ENCODE peak calls at places on chromosomes 5 and 9, in nine cellular contexts. A is GM19239, L is hepatocyte, S is WTC11, Y is coronary artery, V is EH, J is Peyer's patch, M is GM13977, W is NCI-H1105. D is an unnamed sample.

GRCh38 chr9:95336281-95336680 is 18.8 kb upstream of the FANCC start:
- DNase-seq in W (no peak), V (no peak), J (peak; percentile 49), A (no peak), S (peak; percentile 59), Y (no peak), L (peak; percentile 22), M (no peak), D (no peak)

GRCh38 chr5:141878186-141878770 is at the start of gene PCDH1:
- DNase-seq in W (no peak), Y (peak; percentile 76), M (no peak), A (no peak), S (peak; percentile 36), J (no peak), V (peak; percentile 45), L (peak; percentile 72), D (no peak)

GRCh38 chr9:133584559-133585476 is 24.4 kb downstream of the FAM163B start:
- DNase-seq in Y (no peak), S (peak; percentile 58), L (peak; percentile 66), W (peak; percentile 89), J (no peak), A (no peak), V (no peak), M (no peak), D (no peak)

GRCh38 chr5:79935992-79936643 is 54.9 kb downstream of the MTX3 start:
- DNase-seq in M (no peak), J (no peak), S (no peak), Y (no peak), A (no peak), W (no peak), V (no peak), L (peak; percentile 19), D (no peak)

GRCh38 chr9:129944501-129945116 is 98.4 kb downstream of the FNBP1 start:
- DNase-seq in J (peak; percentile 70), W (no peak), S (no peak), Y (no peak), A (no peak), M (no peak), V (no peak), L (no peak), D (peak; percentile 74)

GRCh38 chr5:3994635-3995034 is 399.0 kb downstream of the IRX1 start:
- DNase-seq in Y (no peak), W (no peak), V (no peak), J (no peak), L (no peak), M (no peak), S (no peak), A (no peak), D (no peak)

GRCh38 chr5:149798466-149798865 is 68.4 kb downstream of the PPARGC1B start:
- DNase-seq in W (no peak), M (no peak), J (no peak), V (no peak), A (no peak), Y (no peak), S (no peak), L (no peak), D (no peak)

GRCh38 chr5:141785667-141786066 is 92.5 kb downstream of the PCDH1 start:
- DNase-seq in L (no peak), V (no peak), S (no peak), J (no peak), Y (no peak), M (no peak), A (no peak), W (no peak), D (no peak)

GRCh38 chr5:166713281-166713680 is 1578.2 kb upstream of the WWC1 start:
- DNase-seq in L (peak; percentile 57), A (no peak), M (no peak), J (no peak), W (no peak), V (no peak), S (no peak), Y (no peak), D (no peak)

GRCh38 chr9:68653141-68653595 is 51.9 kb upstream of the PIP5K1B start:
- DNase-seq in V (no peak), S (no peak), M (peak; percentile 46), L (no peak), J (no peak), A (peak; percentile 28), Y (no peak), W (no peak), D (no peak)

GRCh38 chr9:121678501-121679022 is 27.1 kb downstream of the DAB2IP start:
- DNase-seq in J (no peak), M (no peak), W (no peak), Y (no peak), L (no peak), S (no peak), V (no peak), A (no peak), D (no peak)

GRCh38 chr9:71524996-71525580 is 243.2 kb downstream of the CEMIP2 start:
- DNase-seq in W (no peak), S (no peak), M (no peak), L (no peak), V (no peak), Y (no peak), J (no peak), A (no peak), D (no peak)

GRCh38 chr9:107039546-107039945 is 176.6 kb downstream of the ZNF462 start:
- DNase-seq in Y (no peak), V (peak; percentile 36), J (no peak), W (no peak), S (no peak), L (no peak), A (no peak), M (no peak), D (no peak)

GRCh38 chr9:97318433-97318832 is 11.0 kb downstream of the CCDC180 start:
- DNase-seq in V (no peak), W (no peak), Y (no peak), S (no peak), A (no peak), M (no peak), L (no peak), J (no peak), D (no peak)

GRCh38 chr9:91017245-91017644 is 215.6 kb downstream of the SYK start:
- DNase-seq in J (no peak), W (no peak), L (no peak), V (no peak), M (no peak), Y (no peak), S (no peak), A (no peak), D (no peak)

GRCh38 chr5:42598311-42598710 is 158.3 kb upstream of the CCDC152 start:
- DNase-seq in S (no peak), V (no peak), L (no peak), W (no peak), M (no peak), Y (no peak), J (no peak), A (no peak), D (no peak)

GRCh38 chr5:43141211-43141610 is 20.5 kb downstream of the ZNF131 start:
- DNase-seq in Y (no peak), A (no peak), L (no peak), S (no peak), W (no peak), J (no peak), V (peak; percentile 9), M (no peak), D (no peak)

GRCh38 chr5:104344809-104345512 is 782.4 kb upstream of the NUDT12 start:
- DNase-seq in S (no peak), W (no peak), V (no peak), A (no peak), J (no peak), Y (no peak), M (no peak), L (no peak), D (no peak)

GRCh38 chr5:155728146-155728856 is 598.7 kb upstream of the SGCD start:
- DNase-seq in A (no peak), Y (peak; percentile 72), V (peak; percentile 18), S (peak; percentile 68), L (peak; percentile 82), J (no peak), M (peak; percentile 30), W (peak; percentile 58), D (no peak)

GRCh38 chr5:38467353-38468040 is 88.9 kb downstream of the LIFR start:
- DNase-seq in M (no peak), S (no peak), W (no peak), A (no peak), Y (peak; percentile 92), J (no peak), L (no peak), V (peak; percentile 57), D (no peak)

GRCh38 chr5:137619191-137619870 is 116.6 kb downstream of the KLHL3 start:
- DNase-seq in A (no peak), Y (no peak), M (no peak), J (no peak), S (no peak), L (no peak), V (peak; percentile 96), W (peak; percentile 64), D (no peak)

GRCh38 chr5:170355601-170356098 is 33.5 kb downstream of the KCNMB1 start:
- DNase-seq in S (no peak), V (no peak), W (peak; percentile 17), Y (no peak), J (no peak), M (no peak), L (no peak), A (no peak), D (no peak)

GRCh38 chr5:39186289-39186688 is 33.1 kb downstream of the FYB1 start:
- DNase-seq in V (no peak), S (no peak), M (no peak), L (no peak), W (no peak), A (no peak), J (no peak), Y (no peak), D (no peak)

GRCh38 chr9:128005938-128006337 is 25.1 kb upstream of the EEIG1 start:
- DNase-seq in V (peak; percentile 47), L (no peak), W (no peak), A (no peak), S (no peak), Y (no peak), J (peak; percentile 62), M (no peak), D (no peak)

GRCh38 chr5:116395178-116395577 is 179.4 kb downstream of the SEMA6A start:
- DNase-seq in V (no peak), J (no peak), Y (no peak), S (no peak), M (no peak), L (no peak), W (peak; percentile 56), A (no peak), D (no peak)

GRCh38 chr9:119802621-119803020 is 433.4 kb upstream of the BRINP1 start:
- DNase-seq in A (no peak), Y (no peak), J (peak; percentile 46), L (peak; percentile 26), S (no peak), W (no peak), V (peak; percentile 1), M (no peak), D (no peak)

GRCh38 chr5:28809811-28810750 is 1771.7 kb upstream of the CDH9 start:
- DNase-seq in M (peak; percentile 6), Y (no peak), L (no peak), V (no peak), J (no peak), A (no peak), W (no peak), S (no peak), D (no peak)

GRCh38 chr9:21070171-21070571 is 7.6 kb downstream of the IFNB1 start:
- DNase-seq in L (peak; percentile 76), W (no peak), Y (no peak), A (no peak), S (peak; percentile 32), V (peak; percentile 96), J (no peak), M (no peak), D (no peak)

GRCh38 chr5:57221049-57221568 is 47.2 kb downstream of the GPBP1 start:
- DNase-seq in J (no peak), M (peak; percentile 53), S (no peak), V (peak; percentile 73), Y (no peak), W (peak; percentile 21), A (peak; percentile 16), L (peak; percentile 69), D (no peak)

D was measured in CD14-positive monocyte.